ENCODE peak calls at places on chromosomes 12 and 14, in five cellular contexts. J, L, M, C and G are unnamed samples.

GRCh38 chr14:100278702-100279101 is 27.5 kb downstream of the SLC25A29 start:
- DNase-seq in J (no peak), L (no peak), M (no peak), C (peak), G (no peak)

GRCh38 chr12:78697817-78698415 is 166.7 kb upstream of the SYT1 start:
- DNase-seq in J (no peak), L (no peak), M (no peak), C (no peak), G (no peak)

GRCh38 chr12:69837191-69838085 is 12.4 kb downstream of the MYRFL start:
- DNase-seq in J (no peak), L (no peak), M (no peak), C (no peak), G (no peak)

GRCh38 chr12:124230117-124230757 is 64.7 kb upstream of the RFLNA start:
- DNase-seq in J (no peak), L (no peak), M (no peak), C (no peak), G (no peak)

GRCh38 chr14:65302571-65303184 is 109.9 kb upstream of the FUT8 start:
- DNase-seq in J (no peak), L (no peak), M (no peak), C (peak), G (no peak)

GRCh38 chr12:113086249-113087164 is 30.0 kb downstream of the DTX1 start:
- DNase-seq in J (peak), L (no peak), M (no peak), C (no peak), G (no peak)

GRCh38 chr12:26648999-26649398 is 184.0 kb downstream of the ITPR2 start:
- DNase-seq in J (no peak), L (no peak), M (no peak), C (no peak), G (no peak)

GRCh38 chr12:27164330-27165045 is 79.6 kb upstream of the STK38L start:
- DNase-seq in J (no peak), L (no peak), M (no peak), C (no peak), G (no peak)

GRCh38 chr12:9707356-9707755 is 25.5 kb downstream of the CLECL1 start:
- DNase-seq in J (no peak), L (no peak), M (no peak), C (no peak), G (no peak)

GRCh38 chr14:68521952-68522509 is 270.8 kb downstream of the ZFP36L1 start:
- DNase-seq in J (no peak), L (no peak), M (no peak), C (no peak), G (no peak)

GRCh38 chr14:68522510-68523325 is 270.1 kb downstream of the ZFP36L1 start:
- DNase-seq in J (no peak), L (no peak), M (no peak), C (peak), G (no peak)

GRCh38 chr14:68525516-68525915 is 267.4 kb downstream of the ZFP36L1 start:
- DNase-seq in J (no peak), L (no peak), M (no peak), C (no peak), G (no peak)

GRCh38 chr14:68523326-68523610 is 269.6 kb downstream of the ZFP36L1 start:
- DNase-seq in J (no peak), L (no peak), M (no peak), C (no peak), G (no peak)

GRCh38 chr14:68523994-68524725 is 268.7 kb downstream of the ZFP36L1 start:
- DNase-seq in J (no peak), L (no peak), M (no peak), C (peak), G (no peak)
- TF ChIP-seq CTCF in J (no peak), L (no peak), M (peak), C (peak), G (peak)

GRCh38 chr12:131222271-131223139 is 268.8 kb downstream of the ADGRD1 start:
- DNase-seq in J (no peak), L (peak), M (peak), C (no peak), G (no peak)

GRCh38 chr12:131221946-131222249 is 268.2 kb downstream of the ADGRD1 start:
- DNase-seq in J (no peak), L (no peak), M (no peak), C (no peak), G (no peak)

GRCh38 chr12:131226345-131227265 is 272.9 kb downstream of the ADGRD1 start:
- DNase-seq in J (no peak), L (no peak), M (peak), C (no peak), G (no peak)

GRCh38 chr12:131223171-131223761 is 269.6 kb downstream of the ADGRD1 start:
- DNase-seq in J (no peak), L (no peak), M (no peak), C (no peak), G (no peak)

GRCh38 chr12:131223791-131224567 is 270.3 kb downstream of the ADGRD1 start:
- DNase-seq in J (no peak), L (no peak), M (peak), C (no peak), G (no peak)
- H3K4me3 ChIP-seq in J (no peak), L (no peak), M (no peak), C (no peak), G (no peak)

GRCh38 chr12:53328043-53328435 is 6.6 kb upstream of the AAAS start:
- DNase-seq in J (no peak), L (no peak), M (no peak), C (no peak), G (no peak)
- TF ChIP-seq CTCF in J (no peak), L (no peak), M (peak), C (peak), G (peak)

GRCh38 chr12:47223848-47224213 is 144.1 kb upstream of the AMIGO2 start:
- DNase-seq in J (no peak), L (no peak), M (no peak), C (peak), G (no peak)

GRCh38 chr12:47222960-47223847 is 143.4 kb upstream of the AMIGO2 start:
- DNase-seq in J (no peak), L (no peak), M (no peak), C (peak), G (no peak)

GRCh38 chr12:47225356-47225755 is 145.6 kb upstream of the AMIGO2 start:
- DNase-seq in J (no peak), L (no peak), M (no peak), C (no peak), G (no peak)

GRCh38 chr12:47226199-47226598 is 146.4 kb upstream of the AMIGO2 start:
- DNase-seq in J (no peak), L (no peak), M (no peak), C (no peak), G (no peak)

GRCh38 chr12:47224563-47225133 is 144.9 kb upstream of the AMIGO2 start:
- DNase-seq in J (no peak), L (no peak), M (no peak), C (no peak), G (no peak)
- H3K4me3 ChIP-seq in J (no peak), L (no peak), M (no peak), C (no peak), G (no peak)

DNA sequence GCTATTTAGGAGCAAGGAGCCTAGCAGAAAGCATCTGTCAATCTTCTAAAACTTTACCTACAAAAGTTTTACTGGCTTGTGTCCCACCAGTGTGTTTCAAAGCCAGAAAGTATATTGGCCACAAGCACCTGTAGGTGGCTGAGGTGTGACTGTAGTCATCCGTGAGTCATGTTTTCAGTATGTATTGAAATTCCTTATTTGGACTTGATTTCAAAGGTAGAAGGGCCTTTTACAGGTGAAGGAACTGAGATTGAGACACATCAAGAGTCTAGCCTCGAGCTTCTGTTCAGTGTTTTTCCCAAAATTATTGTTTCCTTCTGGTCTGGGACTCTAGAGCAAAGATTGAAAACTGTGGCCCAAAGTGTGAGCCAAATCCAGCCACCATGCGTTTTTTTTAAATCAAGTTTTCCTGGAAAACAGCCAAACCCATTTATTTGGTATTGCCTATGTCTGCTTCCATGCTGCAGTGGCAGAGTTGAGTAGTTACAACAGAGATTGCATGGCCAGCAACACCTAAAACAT is 195.3 kb upstream of the BCL2L14 start:
- DNase-seq in J (no peak), L (no peak), M (no peak), C (no peak), G (no peak)
- TF ChIP-seq CTCF in J (no peak), L (peak), M (no peak), C (no peak), G (no peak)

GRCh38 chr14:75246546-75247285 is 31.9 kb upstream of the FOS start:
- DNase-seq in J (no peak), L (no peak), M (no peak), C (no peak), G (no peak)
- H3K4me3 ChIP-seq in J (peak), L (no peak), M (no peak), C (no peak), G (no peak)